ENCODE peak calls at places on chromosomes 7 and 10, in six cellular contexts. One of them, this sample, is unnamed. For H3K4me1, the result is how much of the 10 kb centered on the place peaks cover.

GRCh38 chr7:133742709-133743538 is 384.2 kb upstream of the LRGUK start:
- DNase-seq in right lobe of liver: no peak
- DNase-seq in lung: no peak
- DNase-seq in left ventricle myocardium inferior: no peak
- DNase-seq in fibroblast of lung: peak
- DNase-seq in psoas muscle: no peak
- DNase-seq in this sample: no peak

GRCh38 chr7:77697535-77697831 is 1.2 kb downstream of the RSBN1L start:
- DNase-seq in left ventricle myocardium inferior: peak
- DNase-seq in lung: peak
- DNase-seq in fibroblast of lung: no peak
- DNase-seq in psoas muscle: peak
- DNase-seq in right lobe of liver: no peak
- DNase-seq in this sample: peak

GRCh38 chr10:49171326-49172140 is 16.7 kb downstream of the TMEM273 start:
- DNase-seq in right lobe of liver: peak
- DNase-seq in left ventricle myocardium inferior: no peak
- DNase-seq in psoas muscle: no peak
- DNase-seq in fibroblast of lung: no peak
- DNase-seq in lung: peak
- DNase-seq in this sample: no peak

GRCh38 chr7:50145801-50146338 is 52.8 kb upstream of the ZPBP start:
- DNase-seq in fibroblast of lung: no peak
- DNase-seq in left ventricle myocardium inferior: no peak
- DNase-seq in right lobe of liver: no peak
- DNase-seq in psoas muscle: no peak
- DNase-seq in lung: no peak
- DNase-seq in this sample: no peak

GRCh38 chr7:71752171-71752935 is 620.4 kb downstream of the GALNT17 start:
- DNase-seq in fibroblast of lung: peak
- DNase-seq in left ventricle myocardium inferior: peak
- DNase-seq in psoas muscle: peak
- DNase-seq in right lobe of liver: peak
- DNase-seq in lung: peak
- DNase-seq in this sample: no peak

GRCh38 chr10:71347587-71348395 is 28.7 kb downstream of the SLC29A3 start:
- DNase-seq in right lobe of liver: peak
- DNase-seq in left ventricle myocardium inferior: no peak
- DNase-seq in fibroblast of lung: no peak
- DNase-seq in psoas muscle: no peak
- DNase-seq in lung: no peak
- DNase-seq in this sample: no peak

GRCh38 chr7:150972094-150972493 is 6.0 kb downstream of the KCNH2 start:
- DNase-seq in left ventricle myocardium inferior: peak
- DNase-seq in psoas muscle: no peak
- DNase-seq in fibroblast of lung: peak
- DNase-seq in lung: no peak
- DNase-seq in right lobe of liver: no peak
- DNase-seq in this sample: no peak

GRCh38 chr7:78055160-78055559 is 256.6 kb downstream of the PHTF2 start:
- DNase-seq in fibroblast of lung: no peak
- DNase-seq in psoas muscle: no peak
- DNase-seq in left ventricle myocardium inferior: no peak
- DNase-seq in lung: no peak
- DNase-seq in right lobe of liver: no peak
- DNase-seq in this sample: no peak

GRCh38 chr10:131750171-131750895 is 150.5 kb upstream of the PPP2R2D start:
- DNase-seq in fibroblast of lung: no peak
- DNase-seq in left ventricle myocardium inferior: no peak
- DNase-seq in psoas muscle: no peak
- DNase-seq in right lobe of liver: no peak
- DNase-seq in lung: no peak
- DNase-seq in this sample: no peak

GRCh38 chr10:22630229-22631174 is 83.9 kb downstream of the PIP4K2A start:
- DNase-seq in psoas muscle: no peak
- DNase-seq in right lobe of liver: no peak
- DNase-seq in fibroblast of lung: peak
- DNase-seq in left ventricle myocardium inferior: no peak
- DNase-seq in lung: no peak
- DNase-seq in this sample: no peak

GRCh38 chr10:91689731-91690168 is 56.9 kb upstream of the PPP1R3C start:
- DNase-seq in right lobe of liver: no peak
- DNase-seq in left ventricle myocardium inferior: peak
- DNase-seq in lung: no peak
- DNase-seq in fibroblast of lung: peak
- DNase-seq in psoas muscle: no peak
- DNase-seq in this sample: no peak

GRCh38 chr10:123687758-123688157 is 21.6 kb downstream of the GPR26 start:
- DNase-seq in fibroblast of lung: no peak
- DNase-seq in right lobe of liver: no peak
- DNase-seq in psoas muscle: no peak
- DNase-seq in lung: no peak
- DNase-seq in left ventricle myocardium inferior: no peak
- DNase-seq in this sample: no peak

GRCh38 chr10:84938117-84938905 is 609.9 kb downstream of the CCSER2 start:
- DNase-seq in fibroblast of lung: no peak
- DNase-seq in left ventricle myocardium inferior: no peak
- DNase-seq in right lobe of liver: no peak
- DNase-seq in lung: peak
- DNase-seq in psoas muscle: no peak
- DNase-seq in this sample: no peak

GRCh38 chr10:2650328-2650727 is 417.0 kb upstream of the PFKP start:
- DNase-seq in right lobe of liver: no peak
- DNase-seq in left ventricle myocardium inferior: no peak
- DNase-seq in lung: no peak
- DNase-seq in fibroblast of lung: no peak
- DNase-seq in psoas muscle: no peak
- DNase-seq in this sample: no peak

GRCh38 chr7:143456992-143457793 is 13.9 kb downstream of the TAS2R60 start:
- DNase-seq in right lobe of liver: no peak
- DNase-seq in left ventricle myocardium inferior: no peak
- DNase-seq in fibroblast of lung: no peak
- DNase-seq in lung: no peak
- DNase-seq in psoas muscle: no peak
- DNase-seq in this sample: no peak

GRCh38 chr10:88091490-88092061 is 228.2 kb downstream of the PTEN start:
- DNase-seq in psoas muscle: no peak
- DNase-seq in fibroblast of lung: no peak
- DNase-seq in left ventricle myocardium inferior: no peak
- DNase-seq in right lobe of liver: no peak
- DNase-seq in lung: no peak
- DNase-seq in this sample: no peak

GRCh38 chr7:15508258-15508657 is 53.6 kb downstream of the AGMO start:
- DNase-seq in psoas muscle: no peak
- DNase-seq in left ventricle myocardium inferior: no peak
- DNase-seq in fibroblast of lung: peak
- DNase-seq in lung: no peak
- DNase-seq in right lobe of liver: no peak
- DNase-seq in this sample: no peak

GRCh38 chr7:36115448-36116321 is 37.4 kb upstream of the EEPD1 start:
- DNase-seq in right lobe of liver: no peak
- DNase-seq in lung: peak
- DNase-seq in left ventricle myocardium inferior: peak
- DNase-seq in psoas muscle: peak
- DNase-seq in fibroblast of lung: peak
- DNase-seq in this sample: peak

GRCh38 chr10:131081386-131081785 is 230.1 kb downstream of the TCERG1L start:
- DNase-seq in right lobe of liver: no peak
- DNase-seq in fibroblast of lung: no peak
- DNase-seq in left ventricle myocardium inferior: no peak
- DNase-seq in lung: no peak
- DNase-seq in psoas muscle: no peak
- DNase-seq in this sample: no peak

GRCh38 chr7:144384555-144385245 is 18.8 kb downstream of the NOBOX start:
- DNase-seq in left ventricle myocardium inferior: no peak
- DNase-seq in right lobe of liver: no peak
- DNase-seq in fibroblast of lung: no peak
- DNase-seq in lung: no peak
- DNase-seq in psoas muscle: no peak
- DNase-seq in this sample: peak

GRCh38 chr7:116206141-116206540 is 4.2 kb upstream of the TES start:
- DNase-seq in left ventricle myocardium inferior: no peak
- DNase-seq in lung: no peak
- DNase-seq in right lobe of liver: no peak
- DNase-seq in fibroblast of lung: no peak
- DNase-seq in psoas muscle: no peak
- DNase-seq in this sample: no peak

GRCh38 chr10:111344804-111345203 is 268.0 kb downstream of the ADRA2A start:
- DNase-seq in psoas muscle: no peak
- DNase-seq in lung: no peak
- DNase-seq in fibroblast of lung: no peak
- DNase-seq in left ventricle myocardium inferior: no peak
- DNase-seq in right lobe of liver: no peak
- DNase-seq in this sample: no peak

GRCh38 chr7:154842608-154843007 is 160.3 kb downstream of the PAXIP1 start:
- DNase-seq in fibroblast of lung: peak
- DNase-seq in lung: no peak
- DNase-seq in right lobe of liver: no peak
- DNase-seq in psoas muscle: no peak
- DNase-seq in left ventricle myocardium inferior: no peak
- DNase-seq in this sample: no peak

GRCh38 chr7:2231992-2232765 is 566 bp downstream of the MAD1L1 start:
- DNase-seq in psoas muscle: no peak
- DNase-seq in left ventricle myocardium inferior: no peak
- DNase-seq in lung: no peak
- DNase-seq in right lobe of liver: no peak
- DNase-seq in fibroblast of lung: no peak
- DNase-seq in this sample: no peak

GRCh38 chr7:42235734-42236133 is 1.3 kb downstream of the GLI3 start:
- DNase-seq in lung: no peak
- DNase-seq in left ventricle myocardium inferior: no peak
- DNase-seq in psoas muscle: no peak
- DNase-seq in right lobe of liver: no peak
- DNase-seq in fibroblast of lung: peak
- DNase-seq in this sample: no peak

GRCh38 chr10:124319926-124320391 is 98.8 kb downstream of the OAT start:
- DNase-seq in lung: no peak
- DNase-seq in left ventricle myocardium inferior: no peak
- DNase-seq in psoas muscle: no peak
- DNase-seq in right lobe of liver: peak
- DNase-seq in fibroblast of lung: no peak
- DNase-seq in this sample: no peak

GRCh38 chr7:112887-113286 is 79.5 kb upstream of the FAM20C start:
- DNase-seq in fibroblast of lung: no peak
- DNase-seq in psoas muscle: no peak
- DNase-seq in lung: no peak
- DNase-seq in right lobe of liver: no peak
- DNase-seq in left ventricle myocardium inferior: no peak
- DNase-seq in this sample: no peak

GRCh38 chr7:102287465-102288146 is 938 bp downstream of the SH2B2 start:
- DNase-seq in psoas muscle: no peak
- DNase-seq in left ventricle myocardium inferior: no peak
- DNase-seq in lung: no peak
- DNase-seq in fibroblast of lung: peak
- DNase-seq in right lobe of liver: peak
- DNase-seq in this sample: no peak

GRCh38 chr7:2388637-2388954 is 14.8 kb upstream of the CHST12 start:
- DNase-seq in fibroblast of lung: no peak
- DNase-seq in psoas muscle: no peak
- DNase-seq in right lobe of liver: no peak
- DNase-seq in left ventricle myocardium inferior: no peak
- DNase-seq in lung: no peak
- DNase-seq in this sample: no peak

DNA sequence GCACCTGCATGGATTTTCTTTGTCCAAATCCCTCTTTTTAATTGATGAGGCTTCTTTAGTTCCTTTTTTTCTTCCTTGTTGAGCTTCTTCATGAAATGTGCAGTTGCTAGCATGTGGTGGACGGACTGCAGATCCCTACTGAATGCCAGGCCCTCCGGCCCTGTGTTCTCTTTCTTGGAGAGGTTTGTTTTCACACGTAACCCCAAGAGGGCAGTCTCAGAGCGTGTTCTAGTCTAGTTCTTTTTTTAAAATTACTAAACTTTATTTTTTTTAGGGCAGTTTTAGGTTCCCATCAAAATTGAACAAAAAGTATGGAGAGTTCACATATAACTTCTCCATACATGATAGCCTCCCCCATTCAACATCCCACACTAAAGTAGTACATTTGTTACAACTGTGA is 190.0 kb downstream of the CFTR start:
- DNase-seq in left ventricle myocardium inferior: no peak
- DNase-seq in fibroblast of lung: no peak
- DNase-seq in right lobe of liver: no peak
- DNase-seq in psoas muscle: no peak
- DNase-seq in lung: no peak
- DNase-seq in this sample: no peak
- TF ChIP-seq CTCF in left ventricle myocardium inferior: no peak
- TF ChIP-seq CTCF in fibroblast of lung: no peak
- TF ChIP-seq CTCF in right lobe of liver: no peak
- TF ChIP-seq CTCF in psoas muscle: no peak
- TF ChIP-seq CTCF in lung: no peak
- TF ChIP-seq CTCF in this sample: no peak

DNA sequence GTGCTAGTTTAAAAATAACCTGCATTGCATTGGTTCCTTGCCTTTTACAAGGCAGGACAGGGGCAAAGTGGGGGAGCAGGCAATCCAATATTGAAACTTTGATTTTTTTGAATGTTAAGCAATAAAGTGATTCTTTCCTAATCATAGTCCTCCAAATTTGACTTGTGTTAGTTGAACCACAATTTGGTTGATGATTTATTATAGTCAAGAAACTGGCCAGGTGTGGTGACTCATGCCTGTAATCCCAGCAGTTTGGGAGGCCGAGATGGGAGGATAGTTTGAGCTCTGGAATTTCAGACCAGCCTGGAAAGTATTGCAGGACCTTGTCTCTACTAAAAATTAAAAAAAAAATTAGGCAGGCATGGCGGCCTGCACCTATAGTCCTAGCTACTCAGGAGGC is 27.9 kb upstream of the ABLIM1 start:
- DNase-seq in lung: no peak
- DNase-seq in left ventricle myocardium inferior: no peak
- DNase-seq in psoas muscle: no peak
- DNase-seq in right lobe of liver: no peak
- DNase-seq in fibroblast of lung: no peak
- DNase-seq in this sample: no peak
- H3K4me1 ChIP-seq in lung: under half
- H3K4me1 ChIP-seq in left ventricle myocardium inferior: half or more
- H3K4me1 ChIP-seq in psoas muscle: under half
- H3K4me1 ChIP-seq in right lobe of liver: under half
- H3K4me1 ChIP-seq in fibroblast of lung: under half
- H3K4me1 ChIP-seq in this sample: under half

DNA sequence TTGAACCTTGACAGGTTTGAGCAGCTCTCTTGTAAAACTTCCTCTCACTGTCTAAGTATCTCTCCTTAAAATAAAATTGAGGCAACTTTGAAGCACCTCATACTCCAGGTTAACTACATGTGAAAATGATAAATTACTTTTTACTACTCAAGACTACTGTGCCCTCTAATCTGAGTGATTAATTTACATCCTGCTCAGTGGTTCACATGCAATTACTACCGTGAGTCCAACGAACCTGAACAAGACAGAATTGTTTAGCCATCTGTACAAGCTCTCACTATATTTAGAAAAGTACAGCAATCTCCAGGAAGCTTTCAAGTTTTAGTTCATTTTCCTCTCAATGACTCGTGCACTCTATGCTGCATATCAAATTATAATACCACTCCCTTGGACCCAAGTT is 21.2 kb downstream of the PDE1C start:
- DNase-seq in left ventricle myocardium inferior: no peak
- DNase-seq in right lobe of liver: no peak
- DNase-seq in psoas muscle: no peak
- DNase-seq in lung: no peak
- DNase-seq in fibroblast of lung: no peak
- DNase-seq in this sample: no peak
- H3K4me3 ChIP-seq in left ventricle myocardium inferior: no peak
- H3K4me3 ChIP-seq in right lobe of liver: no peak
- H3K4me3 ChIP-seq in psoas muscle: no peak
- H3K4me3 ChIP-seq in lung: no peak
- H3K4me3 ChIP-seq in fibroblast of lung: no peak
- H3K4me3 ChIP-seq in this sample: no peak

GRCh38 chr7:29239638-29240037 is 45.1 kb downstream of the CHN2 start:
- DNase-seq in left ventricle myocardium inferior: no peak
- DNase-seq in right lobe of liver: no peak
- DNase-seq in psoas muscle: no peak
- DNase-seq in fibroblast of lung: no peak
- DNase-seq in lung: no peak
- DNase-seq in this sample: no peak
- TF ChIP-seq CTCF in left ventricle myocardium inferior: peak
- TF ChIP-seq CTCF in right lobe of liver: peak
- TF ChIP-seq CTCF in psoas muscle: no peak
- TF ChIP-seq CTCF in fibroblast of lung: no peak
- TF ChIP-seq CTCF in lung: no peak
- TF ChIP-seq CTCF in this sample: peak